ENCODE peak calls at places on chromosomes 13 and 19, in four cellular contexts. Y is transverse colon, V is AG04450, L is cardiac muscle cell. O is an unnamed sample.

GRCh38 chr13:97935071-97935470 is 18.4 kb upstream of the IPO5 start:
- DNase-seq in Y (no peak), V (no peak), L (peak), O (no peak)

GRCh38 chr19:15251010-15251748 is 18.9 kb upstream of the EPHX3 start:
- DNase-seq in Y (no peak), V (peak), L (peak), O (peak)

GRCh38 chr13:90545070-90545840 is 802.2 kb upstream of the MIR17HG start:
- DNase-seq in Y (no peak), V (no peak), L (peak), O (no peak)

GRCh38 chr13:38265135-38265497 is 84.5 kb upstream of the UFM1 start:
- DNase-seq in Y (no peak), V (no peak), L (no peak), O (no peak)

GRCh38 chr13:61765940-61766666 is 350.5 kb upstream of the PCDH20 start:
- DNase-seq in Y (no peak), V (no peak), L (no peak), O (no peak)

GRCh38 chr13:113845723-113846638 is 17.9 kb downstream of the GAS6 start:
- DNase-seq in Y (peak), V (no peak), L (no peak), O (no peak)

GRCh38 chr13:86846501-86846900 is 824.7 kb upstream of the SLITRK5 start:
- DNase-seq in Y (no peak), V (no peak), L (no peak), O (no peak)

GRCh38 chr13:82878536-82878935 is 1003.7 kb downstream of the SLITRK1 start:
- DNase-seq in Y (no peak), V (no peak), L (peak), O (peak)

GRCh38 chr19:13007292-13008045 is 12.2 kb downstream of the NFIX start:
- DNase-seq in Y (no peak), V (no peak), L (no peak), O (no peak)

GRCh38 chr19:3932931-3933810 is at the start of gene NMRK2:
- DNase-seq in Y (no peak), V (no peak), L (no peak), O (no peak)

GRCh38 chr19:46746281-46746965 is at the start of gene STRN4:
- DNase-seq in Y (peak), V (no peak), L (peak), O (no peak)

GRCh38 chr19:57803594-57804325 is 11.0 kb downstream of the ZNF552 start:
- DNase-seq in Y (peak), V (peak), L (peak), O (peak)

GRCh38 chr13:30791354-30791921 is 56.1 kb downstream of the ALOX5AP start:
- DNase-seq in Y (no peak), V (no peak), L (peak), O (no peak)

GRCh38 chr19:30722236-30722635 is 350.1 kb downstream of the ZNF536 start:
- DNase-seq in Y (no peak), V (no peak), L (no peak), O (no peak)

GRCh38 chr13:111399334-111399733 is 78.9 kb downstream of the TEX29 start:
- DNase-seq in Y (no peak), V (no peak), L (no peak), O (no peak)

GRCh38 chr13:57813641-57814040 is 182.1 kb downstream of the PCDH17 start:
- DNase-seq in Y (no peak), V (no peak), L (no peak), O (no peak)

GRCh38 chr13:99386911-99387788 is 80.0 kb upstream of the GPR183 start:
- DNase-seq in Y (peak), V (no peak), L (peak), O (no peak)

GRCh38 chr13:34412817-34413365 is 529.2 kb upstream of the NBEA start:
- DNase-seq in Y (no peak), V (no peak), L (no peak), O (no peak)

GRCh38 chr19:13669780-13670355 is 94.5 kb upstream of the MRI1 start:
- DNase-seq in Y (no peak), V (no peak), L (no peak), O (no peak)

GRCh38 chr13:32962342-32962741 is 53.9 kb upstream of the KL start:
- DNase-seq in Y (no peak), V (no peak), L (no peak), O (no peak)

GRCh38 chr13:99335603-99336002 is 28.4 kb upstream of the GPR183 start:
- DNase-seq in Y (no peak), V (no peak), L (no peak), O (no peak)

GRCh38 chr13:80083516-80084085 is 257.3 kb downstream of the SPRY2 start:
- DNase-seq in Y (no peak), V (no peak), L (peak), O (no peak)

GRCh38 chr13:65932587-65933239 is 1297.4 kb downstream of the PCDH9 start:
- DNase-seq in Y (no peak), V (no peak), L (no peak), O (peak)

GRCh38 chr13:105982219-105982618 is 553.2 kb downstream of the EFNB2 start:
- DNase-seq in Y (no peak), V (no peak), L (no peak), O (no peak)

GRCh38 chr13:23558675-23559536 is 11.3 kb upstream of the TNFRSF19 start:
- DNase-seq in Y (no peak), V (peak), L (peak), O (no peak)

GRCh38 chr13:111895896-111896821 is 170.8 kb upstream of the SOX1 start:
- DNase-seq in Y (no peak), V (no peak), L (no peak), O (no peak)

GRCh38 chr19:44303976-44304568 is 753 bp downstream of the ZNF235 start:
- DNase-seq in Y (peak), V (no peak), L (no peak), O (peak)

GRCh38 chr19:16325161-16325527 is 518 bp downstream of the KLF2 start:
- DNase-seq in Y (peak), V (no peak), L (no peak), O (no peak)
- H3K4me3 ChIP-seq in Y (peak), V (peak), L (peak), O (peak)

GRCh38 chr13:28531195-28531955 is 36.4 kb upstream of the FLT1 start:
- DNase-seq in Y (peak), V (no peak), L (peak), O (no peak)

GRCh38 chr13:28531956-28532225 is 37.0 kb upstream of the FLT1 start:
- DNase-seq in Y (no peak), V (no peak), L (no peak), O (no peak)

GRCh38 chr13:28533049-28533436 is 38.1 kb upstream of the FLT1 start:
- DNase-seq in Y (no peak), V (no peak), L (peak), O (no peak)

GRCh38 chr13:28533441-28534166 is 38.7 kb upstream of the FLT1 start:
- DNase-seq in Y (no peak), V (no peak), L (no peak), O (no peak)

DNA sequence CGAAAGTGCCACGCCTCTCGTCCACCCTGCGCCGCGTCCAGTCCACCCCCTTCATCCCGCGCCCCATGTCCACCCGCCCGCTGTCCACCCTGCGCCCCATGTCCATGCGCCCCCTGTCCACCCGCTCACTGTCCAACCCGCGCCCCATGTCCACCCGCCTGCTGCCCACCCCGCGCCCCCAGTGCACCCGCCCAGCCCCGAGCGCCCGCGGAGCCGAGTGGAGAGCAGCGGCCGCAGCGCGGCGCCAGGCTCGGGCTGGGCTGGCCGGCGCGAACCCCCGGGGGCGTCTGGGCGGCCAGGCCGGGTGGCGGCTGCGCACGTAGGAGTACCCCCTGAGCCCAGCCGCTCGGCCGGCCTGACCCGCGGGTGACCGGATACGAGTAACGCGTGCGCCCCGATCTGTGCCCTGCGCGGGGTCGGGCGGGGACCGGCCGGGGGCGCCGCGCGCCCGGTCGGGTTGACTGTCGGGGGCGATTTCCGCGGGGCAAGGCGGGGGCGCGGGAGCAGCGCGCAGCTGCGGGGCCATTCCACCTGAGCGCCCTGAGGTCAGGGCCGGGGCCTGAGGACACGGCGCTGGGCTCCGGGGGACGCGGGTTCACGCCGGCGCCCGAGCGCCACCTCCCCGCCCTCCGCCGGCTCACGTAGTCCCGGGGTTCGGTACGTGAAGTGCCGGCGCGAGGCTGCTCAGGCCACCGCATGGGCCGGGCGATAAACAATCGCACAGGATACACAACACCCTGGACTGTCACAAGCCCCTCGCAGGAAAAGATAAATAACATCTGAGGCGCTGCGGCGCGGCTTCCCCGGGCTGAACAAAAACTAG is 37.5 kb upstream of the FLT1 start:
- DNase-seq in Y (no peak), V (no peak), L (peak), O (no peak)
- H3K4me3 ChIP-seq in Y (peak), V (peak), L (peak), O (peak)

GRCh38 chr13:109192306-109192705 is 562.9 kb downstream of the MYO16 start:
- DNase-seq in Y (no peak), V (no peak), L (no peak), O (no peak)

GRCh38 chr13:109198585-109198984 is 569.2 kb downstream of the MYO16 start:
- DNase-seq in Y (no peak), V (no peak), L (no peak), O (no peak)

GRCh38 chr13:109200556-109200955 is 571.1 kb downstream of the MYO16 start:
- DNase-seq in Y (no peak), V (no peak), L (no peak), O (no peak)

GRCh38 chr13:109199280-109199679 is 569.9 kb downstream of the MYO16 start:
- DNase-seq in Y (no peak), V (no peak), L (no peak), O (no peak)

DNA sequence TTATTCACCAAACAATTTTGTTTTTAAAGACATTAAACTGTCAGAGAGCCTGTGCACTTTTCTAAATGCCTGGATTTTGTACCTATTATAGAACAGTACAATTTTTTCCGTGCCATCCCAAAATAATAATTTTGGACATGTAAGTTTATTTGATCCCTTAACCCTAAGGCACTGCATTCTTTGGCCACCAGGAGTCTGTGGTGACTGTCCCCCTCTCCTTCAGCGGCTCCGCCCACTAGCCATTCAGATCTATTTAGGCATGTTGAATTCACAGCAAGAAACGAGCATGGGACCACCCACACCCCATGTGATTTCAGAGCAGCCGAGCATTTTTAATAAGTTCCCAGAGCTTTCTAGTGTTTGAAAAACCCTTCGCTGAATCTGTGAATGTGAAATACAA is 567.5 kb downstream of the MYO16 start:
- DNase-seq in Y (no peak), V (no peak), L (no peak), O (no peak)
- H3K4me3 ChIP-seq in Y (no peak), V (no peak), L (no peak), O (no peak)

GRCh38 chr19:38231918-38232317 is 7.9 kb upstream of the DPF1 start:
- DNase-seq in Y (no peak), V (no peak), L (no peak), O (no peak)

GRCh38 chr19:38228005-38228377 is 4.0 kb upstream of the DPF1 start:
- DNase-seq in Y (no peak), V (no peak), L (no peak), O (no peak)

GRCh38 chr19:38229585-38230073 is 5.6 kb upstream of the DPF1 start:
- DNase-seq in Y (peak), V (peak), L (peak), O (peak)

GRCh38 chr19:38227272-38228004 is 3.4 kb upstream of the DPF1 start:
- DNase-seq in Y (no peak), V (no peak), L (no peak), O (no peak)

DNA sequence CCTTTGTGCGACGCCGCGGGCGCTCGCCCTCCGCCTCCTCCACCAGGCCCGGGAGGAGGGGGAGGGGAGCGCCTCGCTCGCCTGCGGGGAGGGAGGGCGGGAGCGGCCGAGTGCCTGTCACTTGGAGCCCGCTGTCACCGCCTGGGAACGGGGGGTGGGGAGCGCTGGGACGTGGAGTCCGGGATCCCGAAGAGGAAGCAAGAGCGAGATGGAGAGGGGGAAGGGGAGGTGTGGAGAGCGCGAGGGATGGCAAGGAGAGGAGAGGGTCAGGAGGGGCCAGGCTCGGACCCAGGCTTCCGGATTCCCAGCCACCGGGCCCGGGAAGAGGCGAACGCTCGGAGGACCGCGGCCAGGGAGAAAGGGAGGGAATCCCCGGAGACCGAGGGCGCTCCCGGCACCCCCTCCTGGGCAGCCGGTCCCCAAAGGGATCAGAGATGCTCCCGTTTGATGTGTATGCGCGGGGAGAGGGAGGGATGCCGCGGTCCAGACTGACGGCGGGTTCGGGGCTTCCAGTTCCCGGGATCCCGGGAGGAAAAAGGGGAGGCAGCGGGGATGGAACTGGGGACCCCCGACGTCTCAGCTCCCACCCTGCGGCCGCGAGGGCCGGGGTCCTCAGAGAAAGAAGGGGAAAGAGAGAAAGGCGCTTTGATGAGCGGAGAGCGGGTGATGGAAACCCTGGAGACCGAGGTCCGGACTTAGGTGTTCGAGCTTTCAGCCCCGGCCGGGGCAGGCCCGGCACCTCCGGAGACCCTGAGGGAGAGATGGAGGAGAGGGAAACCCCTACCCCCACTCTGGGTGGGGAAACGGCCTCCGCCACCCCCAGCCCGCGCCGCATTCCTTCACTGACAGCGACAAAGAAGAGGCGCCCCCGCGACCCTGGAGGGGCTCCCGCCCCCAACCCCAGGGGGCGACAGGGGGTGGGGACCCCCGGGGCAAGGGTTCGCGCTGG is 4.7 kb upstream of the DPF1 start:
- DNase-seq in Y (no peak), V (no peak), L (no peak), O (no peak)
- H3K4me3 ChIP-seq in Y (no peak), V (peak), L (peak), O (peak)

DNA sequence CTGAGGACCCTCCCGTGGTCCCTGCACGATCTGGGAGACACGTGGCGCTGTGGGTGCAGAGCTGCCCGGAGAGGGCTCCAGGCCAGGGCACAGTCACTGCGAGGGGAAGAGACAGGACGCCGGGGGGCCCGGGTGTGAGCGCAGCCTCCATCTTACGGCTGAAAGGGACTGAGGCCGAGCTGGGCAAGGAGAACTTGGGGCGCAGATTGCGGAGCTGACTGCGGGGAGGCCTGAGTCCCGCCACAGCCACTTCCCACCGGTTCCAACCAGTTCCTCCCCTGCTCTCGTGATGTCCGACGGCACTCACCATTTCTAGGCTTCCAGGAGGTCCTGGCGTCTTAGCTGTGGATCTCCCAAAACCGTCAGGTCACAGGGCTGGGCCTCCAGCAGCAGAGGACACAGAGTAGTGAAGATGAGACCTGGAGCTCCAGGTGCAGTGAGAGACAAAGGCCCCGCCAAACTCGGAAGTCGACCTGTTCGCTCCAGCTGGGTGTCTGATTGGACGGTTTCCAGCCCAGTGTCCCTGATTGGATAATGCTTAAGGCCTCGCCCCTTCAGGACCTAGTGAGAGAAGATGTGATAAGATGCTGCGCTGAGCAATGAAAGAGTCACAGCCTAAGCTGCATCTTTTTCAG is 4.8 kb upstream of the ZNF253 start:
- DNase-seq in Y (no peak), V (no peak), L (peak), O (no peak)
- H3K4me3 ChIP-seq in Y (no peak), V (no peak), L (peak), O (no peak)

GRCh38 chr19:48628486-48629296 is 8.5 kb downstream of the DBP start:
- DNase-seq in Y (peak), V (no peak), L (no peak), O (no peak)

GRCh38 chr19:48629297-48629598 is 7.9 kb downstream of the DBP start:
- DNase-seq in Y (peak), V (no peak), L (no peak), O (no peak)

GRCh38 chr19:48630289-48631036 is 6.7 kb downstream of the DBP start:
- DNase-seq in Y (peak), V (no peak), L (peak), O (no peak)

GRCh38 chr19:48631254-48631653 is 5.9 kb downstream of the DBP start:
- DNase-seq in Y (no peak), V (no peak), L (no peak), O (no peak)

GRCh38 chr19:48629599-48630288 is 7.4 kb downstream of the DBP start:
- DNase-seq in Y (peak), V (no peak), L (peak), O (no peak)
- H3K4me3 ChIP-seq in Y (no peak), V (no peak), L (no peak), O (no peak)

GRCh38 chr13:51822106-51822840 is 18.3 kb upstream of the DHRS12 start:
- DNase-seq in Y (no peak), V (no peak), L (no peak), O (no peak)
- H3K4me3 ChIP-seq in Y (no peak), V (no peak), L (no peak), O (no peak)

GRCh38 chr19:45322744-45323281 is at the start of gene CKM:
- DNase-seq in Y (no peak), V (no peak), L (no peak), O (no peak)
- H3K4me3 ChIP-seq in Y (no peak), V (peak), L (peak), O (peak)

GRCh38 chr13:26968431-26969335 is 202.9 kb downstream of the USP12 start:
- DNase-seq in Y (peak), V (no peak), L (peak), O (no peak)

GRCh38 chr13:26967119-26968038 is 204.2 kb downstream of the USP12 start:
- DNase-seq in Y (no peak), V (peak), L (peak), O (no peak)

GRCh38 chr13:26965058-26965380 is 204.4 kb upstream of the GPR12 start:
- DNase-seq in Y (peak), V (no peak), L (no peak), O (no peak)

GRCh38 chr13:26964278-26965057 is 203.9 kb upstream of the GPR12 start:
- DNase-seq in Y (no peak), V (no peak), L (peak), O (no peak)

GRCh38 chr13:26965976-26966375 is 205.4 kb upstream of the GPR12 start:
- DNase-seq in Y (no peak), V (peak), L (peak), O (no peak)
- H3K4me3 ChIP-seq in Y (no peak), V (no peak), L (no peak), O (no peak)

GRCh38 chr19:35739275-35740107 is 2.8 kb downstream of the IGFLR1 start:
- DNase-seq in Y (no peak), V (no peak), L (no peak), O (no peak)
- H3K4me3 ChIP-seq in Y (no peak), V (peak), L (peak), O (no peak)

O was measured in BJ.